ENCODE peak calls at places on chromosomes 4 and X, in ten cellular contexts. T is HFFc6, D is foreskin fibroblast, U is psoas muscle, J is breast epithelium, C is fibroblast of mammary gland, Y is fibroblast of the aortic adventitia, W is sigmoid colon, Q is endothelial cell, S is glutamatergic neuron. L is an unnamed sample.

GRCh38 chrX:136735604-136736003 is 45.1 kb downstream of the ARHGEF6 start:
- DNase-seq in T (no peak), D (no peak), U (no peak), J (no peak), C (no peak), Y (no peak), W (no peak), Q (no peak), S (no peak), L (no peak)

GRCh38 chrX:100649550-100650356 is 5.8 kb downstream of the SRPX2 start:
- DNase-seq in T (peak; percentile 82), D (peak; percentile 93), U (peak; percentile 87), J (peak; percentile 59), C (peak; percentile 96), Y (peak; percentile 87), W (peak; percentile 92), Q (peak; percentile 6), S (no peak), L (no peak)

GRCh38 chrX:137031517-137032377 is 2.0 kb downstream of the GPR101 start:
- DNase-seq in T (peak; percentile 1), D (peak; percentile 36), U (no peak), J (no peak), C (peak; percentile 44), Y (peak; percentile 37), W (no peak), Q (peak; percentile 18), S (peak; percentile 49), L (peak; percentile 72)

GRCh38 chrX:75522565-75523411 is at the start of gene ZDHHC15:
- DNase-seq in T (no peak), D (no peak), U (peak; percentile 68), J (no peak), C (peak; percentile 8), Y (no peak), W (peak; percentile 83), Q (peak; percentile 63), S (peak; percentile 79), L (peak; percentile 6)

GRCh38 chrX:120514236-120514635 is 45.1 kb upstream of the LAMP2 start:
- DNase-seq in T (peak; percentile 3), D (no peak), U (no peak), J (no peak), C (peak; percentile 42), Y (peak; percentile 37), W (no peak), Q (peak; percentile 2), S (no peak), L (no peak)

GRCh38 chr4:100679926-100680325 is 162.1 kb upstream of the EMCN start:
- DNase-seq in T (no peak), D (no peak), U (no peak), J (no peak), C (no peak), Y (no peak), W (no peak), Q (no peak), S (no peak), L (no peak)

GRCh38 chr4:118849867-118850812 is 14.2 kb upstream of the SEC24D start:
- DNase-seq in T (no peak), D (no peak), U (no peak), J (no peak), C (no peak), Y (peak; percentile 27), W (no peak), Q (no peak), S (no peak), L (no peak)

GRCh38 chrX:2351999-2352995 is 148.5 kb downstream of the DHRSX start:
- DNase-seq in T (peak; percentile 98), D (peak; percentile 97), U (no peak), J (no peak), C (peak; percentile 98), Y (peak; percentile 77), W (no peak), Q (no peak), S (no peak), L (no peak)

GRCh38 chr4:147933316-147933715 is 201.4 kb downstream of the ARHGAP10 start:
- DNase-seq in T (no peak), D (no peak), U (no peak), J (no peak), C (peak; percentile 8), Y (no peak), W (no peak), Q (peak; percentile 14), S (no peak), L (no peak)

GRCh38 chrX:134520860-134521390 is 61.0 kb downstream of the HPRT1 start:
- DNase-seq in T (peak; percentile 41), D (peak; percentile 58), U (no peak), J (no peak), C (peak; percentile 84), Y (peak; percentile 77), W (no peak), Q (peak; percentile 32), S (peak; percentile 22), L (peak; percentile 46)

GRCh38 chr4:185425600-185426352 is at the start of gene UFSP2:
- DNase-seq in T (peak; percentile 81), D (peak; percentile 74), U (peak; percentile 95), J (peak; percentile 88), C (peak; percentile 87), Y (peak; percentile 93), W (peak; percentile 95), Q (peak; percentile 78), S (peak; percentile 87), L (peak; percentile 87)
- TF ChIP-seq CTCF in T (no peak), D (no peak), U (no peak), J (no peak), C (no peak), Y (no peak), W (no peak), Q (no peak), S (no peak), L (no peak)

GRCh38 chr4:183758006-183758734 is 99.1 kb downstream of the TRAPPC11 start:
- DNase-seq in T (no peak), D (no peak), U (peak; percentile 72), J (no peak), C (peak; percentile 21), Y (peak; percentile 5), W (no peak), Q (peak; percentile 61), S (peak; percentile 48), L (no peak)
- TF ChIP-seq CTCF in T (no peak), D (no peak), U (no peak), J (peak; percentile 14), C (peak; percentile 38), Y (peak; percentile 37), W (no peak), Q (peak; percentile 29), S (peak; percentile 46), L (peak; percentile 19)

GRCh38 chr4:88527787-88528186 is 4.2 kb upstream of the PYURF start:
- DNase-seq in T (no peak), D (no peak), U (no peak), J (no peak), C (no peak), Y (no peak), W (no peak), Q (no peak), S (no peak), L (peak; percentile 27)

GRCh38 chr4:88526221-88526815 is 2.7 kb upstream of the PYURF start:
- DNase-seq in T (peak; percentile 22), D (no peak), U (no peak), J (no peak), C (peak; percentile 34), Y (peak; percentile 40), W (no peak), Q (no peak), S (no peak), L (peak; percentile 31)

GRCh38 chr4:88523325-88524129 is at the start of gene PYURF:
- DNase-seq in T (peak; percentile 95), D (peak; percentile 94), U (peak; percentile 97), J (peak; percentile 93), C (peak; percentile 92), Y (peak; percentile 88), W (peak; percentile 98), Q (peak; percentile 90), S (peak; percentile 95), L (peak; percentile 86)

GRCh38 chr4:88518911-88519310 is 4.7 kb downstream of the PYURF start:
- DNase-seq in T (no peak), D (no peak), U (no peak), J (no peak), C (no peak), Y (no peak), W (no peak), Q (no peak), S (no peak), L (no peak)

GRCh38 chr4:88522702-88523324 is 763 bp downstream of the PYURF start:
- DNase-seq in T (no peak), D (no peak), U (peak; percentile 61), J (peak; percentile 39), C (peak; percentile 41), Y (peak; percentile 49), W (peak; percentile 70), Q (peak; percentile 15), S (peak; percentile 36), L (peak; percentile 45)
- TF ChIP-seq CTCF in T (no peak), D (no peak), U (no peak), J (no peak), C (no peak), Y (no peak), W (no peak), Q (no peak), S (no peak), L (no peak)

GRCh38 chr4:140113653-140114052 is 40.3 kb downstream of the MAML3 start:
- DNase-seq in T (no peak), D (no peak), U (no peak), J (no peak), C (no peak), Y (no peak), W (no peak), Q (no peak), S (no peak), L (no peak)

GRCh38 chr4:140118931-140119640 is 34.9 kb downstream of the MAML3 start:
- DNase-seq in T (no peak), D (no peak), U (no peak), J (no peak), C (no peak), Y (no peak), W (no peak), Q (no peak), S (no peak), L (no peak)

GRCh38 chr4:140117946-140118345 is 36.0 kb downstream of the MAML3 start:
- DNase-seq in T (no peak), D (no peak), U (no peak), J (no peak), C (no peak), Y (no peak), W (no peak), Q (no peak), S (no peak), L (no peak)

GRCh38 chr4:140115140-140115539 is 38.8 kb downstream of the MAML3 start:
- DNase-seq in T (no peak), D (no peak), U (no peak), J (no peak), C (no peak), Y (no peak), W (no peak), Q (no peak), S (no peak), L (no peak)

DNA sequence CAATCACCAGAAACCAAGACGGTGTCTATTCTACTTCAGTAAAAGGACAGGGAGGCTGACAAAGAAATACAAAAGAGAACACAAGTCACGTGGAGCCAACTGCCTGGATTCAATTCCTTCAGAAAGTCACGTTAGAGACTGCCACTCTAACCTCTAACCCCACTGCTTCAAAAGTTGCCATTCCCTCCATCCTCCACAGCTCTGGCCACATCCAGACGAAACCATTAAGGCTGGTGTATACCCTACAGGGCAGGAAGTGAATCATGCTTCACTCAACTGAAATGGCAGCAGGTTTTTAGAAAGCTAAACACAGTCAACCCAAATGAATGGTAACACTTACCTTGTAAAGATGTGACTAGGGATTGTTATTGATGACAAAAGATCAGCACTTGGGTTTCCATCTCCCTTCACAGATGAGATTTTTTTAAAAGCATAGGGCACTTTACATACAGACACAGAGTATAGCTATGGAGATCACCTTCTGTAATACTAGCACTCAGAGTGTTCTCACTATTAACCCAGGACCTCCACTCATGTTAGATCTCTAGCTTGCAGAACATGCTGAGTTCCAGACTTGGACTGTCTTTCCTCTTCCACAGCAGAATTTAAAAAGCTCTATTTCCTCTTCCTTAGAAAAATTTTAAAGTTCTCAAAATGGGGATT is 37.4 kb downstream of the MAML3 start:
- DNase-seq in T (peak; percentile 42), D (no peak), U (no peak), J (no peak), C (no peak), Y (no peak), W (no peak), Q (no peak), S (no peak), L (no peak)
- TF ChIP-seq CTCF in T (no peak), D (no peak), U (no peak), J (no peak), C (no peak), Y (no peak), W (no peak), Q (no peak), S (no peak), L (no peak)